ENCODE peak calls at places on chromosomes 5 and 9, in six cellular contexts. V, L, A, O, B and P are unnamed samples.

GRCh38 chr9:130302785-130303612 is 37.4 kb downstream of the HMCN2 start:
- DNase-seq in B (no peak), A (no peak), V (no peak), O (no peak), L (no peak), P (no peak)

GRCh38 chr5:55601209-55601618 is 66.5 kb upstream of the PLPP1 start:
- DNase-seq in O (no peak), L (no peak), B (no peak), A (peak; percentile 63), V (peak; percentile 93), P (no peak)

GRCh38 chr5:150139334-150139733 is 16.3 kb downstream of the PDGFRB start:
- DNase-seq in A (no peak), B (no peak), V (no peak), O (no peak), L (no peak), P (no peak)

GRCh38 chr9:78407636-78408312 is 110.8 kb downstream of the PSAT1 start:
- DNase-seq in A (no peak), L (no peak), O (no peak), B (no peak), V (no peak), P (no peak)

GRCh38 chr5:124087752-124088151 is 575.8 kb downstream of the CSNK1G3 start:
- DNase-seq in O (no peak), A (no peak), B (no peak), V (no peak), L (peak; percentile 65), P (no peak)

GRCh38 chr5:115349001-115349817 is 52.8 kb upstream of the CCDC112 start:
- DNase-seq in O (peak; percentile 30), B (no peak), L (no peak), V (peak; percentile 69), A (peak; percentile 67), P (no peak)

GRCh38 chr9:14315754-14316573 is 2.0 kb upstream of the NFIB start:
- DNase-seq in B (peak; percentile 58), L (peak; percentile 69), V (no peak), A (peak; percentile 48), O (no peak), P (peak; percentile 8)

GRCh38 chr5:104084896-104085295 is 522.3 kb upstream of the NUDT12 start:
- DNase-seq in A (no peak), V (no peak), B (no peak), O (no peak), L (no peak), P (no peak)

GRCh38 chr5:157157492-157157891 is 8.6 kb downstream of the GARIN3 start:
- DNase-seq in L (no peak), B (no peak), O (no peak), V (no peak), A (no peak), P (no peak)

GRCh38 chr5:102910240-102911226 is 155.4 kb downstream of the PAM start:
- DNase-seq in A (peak; percentile 2), L (no peak), B (no peak), O (peak; percentile 88), V (no peak), P (no peak)

GRCh38 chr9:119412399-119412798 is 43.2 kb upstream of the BRINP1 start:
- DNase-seq in V (no peak), A (no peak), B (no peak), L (peak; percentile 20), O (no peak), P (no peak)

GRCh38 chr9:98551511-98552286 is 157.0 kb downstream of the GABBR2 start:
- DNase-seq in B (no peak), L (no peak), O (no peak), A (no peak), V (no peak), P (no peak)

GRCh38 chr9:83509372-83509771 is 28.8 kb downstream of the FRMD3 start:
- DNase-seq in O (no peak), B (no peak), A (no peak), V (no peak), L (peak; percentile 40), P (no peak)

GRCh38 chr5:169430676-169431075 is 129.7 kb upstream of the SLIT3 start:
- DNase-seq in O (no peak), B (no peak), L (no peak), A (no peak), V (no peak), P (no peak)

GRCh38 chr5:169429044-169429443 is 128.1 kb upstream of the SLIT3 start:
- DNase-seq in O (no peak), B (no peak), V (no peak), A (no peak), L (no peak), P (no peak)

GRCh38 chr5:169433221-169433651 is 132.3 kb upstream of the SLIT3 start:
- DNase-seq in L (no peak), O (no peak), A (no peak), B (no peak), V (no peak), P (no peak)

GRCh38 chr5:169435506-169436230 is 134.7 kb upstream of the SLIT3 start:
- DNase-seq in A (no peak), B (no peak), O (no peak), V (no peak), L (no peak), P (no peak)

DNA sequence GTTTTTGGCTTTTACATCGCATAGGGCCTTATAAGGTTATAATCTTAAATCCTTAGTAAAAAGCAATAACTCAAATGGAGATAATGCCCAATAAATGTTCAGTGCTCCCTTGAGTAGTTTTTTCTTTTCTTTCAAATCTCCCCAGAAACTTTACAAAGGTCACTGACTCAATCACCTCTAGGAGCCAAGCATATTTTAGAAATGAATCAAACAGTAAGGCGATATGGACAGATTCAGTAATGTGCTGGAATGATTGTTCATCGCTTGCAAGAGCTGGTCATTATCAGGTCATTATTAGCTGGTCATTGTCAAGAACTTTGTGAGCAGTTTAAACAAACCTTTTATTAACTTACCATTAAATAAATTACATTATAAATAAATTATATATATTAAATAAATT is 130.4 kb upstream of the SLIT3 start:
- DNase-seq in L (no peak), B (no peak), V (no peak), O (peak; percentile 73), A (peak; percentile 31), P (no peak)
- TF ChIP-seq REST in L (no peak), B (no peak), V (no peak), O (no peak), A (no peak), P (no peak)

GRCh38 chr5:72178910-72179815 is 71.9 kb downstream of the MAP1B start:
- DNase-seq in B (peak; percentile 30), O (no peak), A (peak; percentile 17), L (peak; percentile 52), V (no peak), P (no peak)
- TF ChIP-seq REST in B (peak; percentile 39), O (no peak), A (no peak), L (no peak), V (no peak), P (no peak)

GRCh38 chr5:6162175-6162574 is 216.2 kb downstream of the MED10 start:
- DNase-seq in O (no peak), A (no peak), V (peak; percentile 63), B (no peak), L (no peak), P (no peak)

GRCh38 chr5:6159864-6160199 is 218.5 kb downstream of the MED10 start:
- DNase-seq in L (peak; percentile 3), V (no peak), A (no peak), B (no peak), O (no peak), P (no peak)

GRCh38 chr5:6163913-6164312 is 214.4 kb downstream of the MED10 start:
- DNase-seq in L (no peak), A (no peak), B (no peak), O (no peak), V (no peak), P (no peak)

GRCh38 chr5:6161257-6161656 is 217.1 kb downstream of the MED10 start:
- DNase-seq in V (no peak), O (no peak), L (no peak), A (no peak), B (no peak), P (no peak)

GRCh38 chr5:6158974-6159863 is 219.1 kb downstream of the MED10 start:
- DNase-seq in A (peak; percentile 75), V (peak; percentile 12), B (no peak), L (no peak), O (peak; percentile 79), P (no peak)
- TF ChIP-seq REST in A (no peak), V (no peak), B (no peak), L (no peak), O (no peak), P (no peak)

GRCh38 chr9:96217358-96217755 is 84.6 kb downstream of the HSD17B3 start:
- DNase-seq in V (no peak), A (no peak), B (peak; percentile 88), L (no peak), O (no peak), P (no peak)

GRCh38 chr9:96219615-96220257 is 82.2 kb downstream of the HSD17B3 start:
- DNase-seq in O (no peak), B (peak; percentile 55), V (no peak), A (peak; percentile 31), L (peak; percentile 71), P (peak; percentile 39)

GRCh38 chr9:96218821-96219614 is 83.0 kb downstream of the HSD17B3 start:
- DNase-seq in V (no peak), B (peak; percentile 36), O (no peak), L (peak; percentile 27), A (no peak), P (no peak)

GRCh38 chr9:96216618-96217017 is 85.4 kb downstream of the HSD17B3 start:
- DNase-seq in O (no peak), L (no peak), A (no peak), B (no peak), V (no peak), P (no peak)

DNA sequence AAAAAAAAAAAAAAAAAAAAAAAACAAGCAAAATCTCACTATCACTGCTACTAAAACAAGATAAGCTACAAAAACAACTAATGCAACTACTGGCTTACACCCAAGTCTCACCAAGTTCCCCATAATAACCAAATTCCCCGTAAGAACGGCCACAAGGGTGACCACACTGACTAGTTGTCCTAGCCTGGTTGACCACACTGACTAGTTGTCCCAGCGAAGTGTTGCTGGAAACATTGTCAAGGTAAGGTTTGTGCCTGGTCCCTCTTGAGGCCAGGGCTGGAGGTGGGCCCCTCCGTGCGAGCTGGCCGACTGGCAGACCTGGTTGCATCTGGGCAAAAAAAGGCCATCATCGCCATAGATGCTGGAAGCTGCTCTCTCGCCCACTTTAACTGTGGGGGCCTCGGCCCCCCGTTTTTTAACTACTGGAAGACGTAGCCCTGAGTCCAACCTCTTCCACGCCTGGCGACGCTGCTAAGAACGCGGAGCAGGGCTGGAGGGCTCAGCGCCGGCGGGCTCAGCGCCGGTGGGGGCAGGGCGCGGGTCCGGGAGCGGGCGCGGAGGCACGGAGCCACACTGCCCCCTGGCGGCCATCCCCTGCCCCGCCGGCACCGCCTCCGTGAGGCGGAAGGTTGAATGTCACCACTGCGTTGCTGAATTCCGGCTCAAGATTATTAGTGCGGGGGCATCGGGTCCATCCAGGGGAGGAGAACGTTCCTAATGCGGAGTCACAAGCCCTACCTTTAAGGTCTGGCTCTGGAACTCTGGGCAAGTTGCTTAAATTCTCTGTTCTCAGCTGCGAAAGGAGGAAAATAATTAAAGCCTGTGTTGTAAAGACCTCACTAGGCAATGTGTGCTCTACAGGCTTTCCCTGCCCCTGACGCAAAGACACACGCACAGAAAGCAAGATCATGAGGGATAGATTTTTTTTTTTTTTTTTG is 84.0 kb downstream of the HSD17B3 start:
- DNase-seq in L (peak; percentile 81), B (peak; percentile 93), A (peak; percentile 85), V (peak; percentile 28), O (peak; percentile 13), P (peak; percentile 90)
- TF ChIP-seq REST in L (no peak), B (no peak), A (no peak), V (no peak), O (no peak), P (no peak)